ENCODE peak calls at places on chromosomes 6 and 20, in four cellular contexts. P, Q, D and B are unnamed samples. For H3F3A and H4K20me1, the result is how much of the 10 kb centered on the place peaks cover.

GRCh38 chr20:8150591-8150990 is 18.5 kb downstream of the PLCB1 start:
- DNase-seq in P (no peak), Q (no peak), D (peak), B (no peak)

GRCh38 chr6:164095056-164095455 is 680.5 kb downstream of the QKI start:
- DNase-seq in D (no peak), P (no peak), Q (no peak), B (no peak)

GRCh38 chr20:35251613-35251940 is 25.1 kb downstream of the MMP24 start:
- DNase-seq in P (no peak), D (no peak), Q (no peak), B (no peak)

GRCh38 chr6:439681-440167 is 48.2 kb downstream of the IRF4 start:
- DNase-seq in Q (no peak), P (no peak), D (peak), B (no peak)

GRCh38 chr20:6421321-6422030 is 298.6 kb upstream of the FERMT1 start:
- DNase-seq in D (no peak), Q (no peak), P (no peak), B (no peak)

GRCh38 chr6:17389274-17389847 is 4.0 kb upstream of the CAP2 start:
- DNase-seq in Q (no peak), P (peak), D (peak), B (no peak)

GRCh38 chr6:73803562-73804221 is 107.7 kb downstream of the CD109 start:
- DNase-seq in P (peak), D (peak), Q (peak), B (peak)

GRCh38 chr6:163753430-163753829 is 338.9 kb downstream of the QKI start:
- DNase-seq in Q (no peak), D (no peak), P (no peak), B (no peak)

GRCh38 chr6:3144571-3144970 is 12.8 kb downstream of the TUBB2A start:
- DNase-seq in D (no peak), Q (no peak), P (no peak), B (no peak)

GRCh38 chr20:46014517-46015396 is 6.0 kb downstream of the MMP9 start:
- DNase-seq in P (no peak), Q (no peak), D (no peak), B (no peak)

GRCh38 chr6:158818580-158819212 is 472 bp downstream of the EZR start:
- DNase-seq in Q (peak), D (peak), P (peak), B (peak)

GRCh38 chr6:12815089-12815488 is 98.5 kb downstream of the PHACTR1 start:
- DNase-seq in P (no peak), D (no peak), Q (no peak), B (no peak)

GRCh38 chr6:6623553-6623952 is 35.0 kb downstream of the LY86 start:
- DNase-seq in D (no peak), P (no peak), Q (no peak), B (no peak)

GRCh38 chr6:113122060-113122459 is 735.1 kb upstream of the MARCKS start:
- DNase-seq in Q (peak), D (peak), P (peak), B (peak)

GRCh38 chr20:45115386-45115774 is 406 bp upstream of the WFDC5 start:
- DNase-seq in P (no peak), D (no peak), Q (no peak), B (no peak)

GRCh38 chr6:12679291-12679690 is 37.3 kb upstream of the PHACTR1 start:
- DNase-seq in P (no peak), Q (no peak), D (no peak), B (no peak)

GRCh38 chr6:13272131-13273046 is 55.9 kb downstream of the TBC1D7 start:
- DNase-seq in D (no peak), P (no peak), Q (no peak), B (no peak)

GRCh38 chr6:1670711-1671462 is 61.2 kb downstream of the FOXC1 start:
- DNase-seq in D (no peak), Q (no peak), P (peak), B (peak)

GRCh38 chr6:161013697-161014096 is 22.1 kb downstream of the MAP3K4 start:
- DNase-seq in P (no peak), Q (peak), D (no peak), B (no peak)

GRCh38 chr20:39117486-39117885 is 155.3 kb downstream of the DHX35 start:
- DNase-seq in Q (no peak), P (no peak), D (peak), B (no peak)

GRCh38 chr6:81736428-81736827 is 16.1 kb downstream of the TENT5A start:
- DNase-seq in Q (no peak), D (no peak), P (no peak), B (no peak)

GRCh38 chr6:64224819-64225218 is 589.2 kb downstream of the PHF3 start:
- DNase-seq in P (no peak), Q (no peak), D (peak), B (no peak)

GRCh38 chr6:111564482-111564945 is 41.2 kb downstream of the TRAF3IP2 start:
- DNase-seq in Q (no peak), P (peak), D (peak), B (no peak)

GRCh38 chr20:57592263-57593092 is 27.7 kb downstream of the ZBP1 start:
- DNase-seq in D (no peak), Q (no peak), P (no peak), B (no peak)

GRCh38 chr20:39630215-39630614 is 668.1 kb downstream of the DHX35 start:
- DNase-seq in Q (no peak), D (no peak), P (no peak), B (no peak)

GRCh38 chr6:35294308-35294945 is 3.2 kb upstream of the DEF6 start:
- DNase-seq in Q (peak), P (peak), D (peak), B (peak)

GRCh38 chr20:15818651-15819071 is 754.6 kb downstream of the KIF16B start:
- DNase-seq in P (no peak), D (no peak), Q (no peak), B (peak)

GRCh38 chr6:167547751-167548150 is 222.9 kb downstream of the TTLL2 start:
- DNase-seq in P (no peak), D (no peak), Q (no peak), B (no peak)

GRCh38 chr6:111692327-111693164 is 86.9 kb upstream of the TRAF3IP2 start:
- DNase-seq in Q (no peak), D (no peak), P (no peak), B (no peak)

GRCh38 chr6:90103056-90103793 is 193.4 kb downstream of the BACH2 start:
- DNase-seq in Q (no peak), D (no peak), P (no peak), B (no peak)
- H3F3A ChIP-seq in Q (under half), D (under half), P (under half), B (under half)

GRCh38 chr6:15457903-15458530 is 204.8 kb downstream of the DTNBP1 start:
- DNase-seq in D (peak), P (no peak), Q (no peak), B (no peak)

GRCh38 chr6:15460110-15460727 is 202.6 kb downstream of the DTNBP1 start:
- DNase-seq in D (no peak), P (no peak), Q (no peak), B (no peak)

GRCh38 chr6:15453622-15454021 is 207.8 kb downstream of the JARID2 start:
- DNase-seq in D (no peak), P (no peak), Q (no peak), B (no peak)

GRCh38 chr6:15456422-15456821 is 206.4 kb downstream of the DTNBP1 start:
- DNase-seq in D (no peak), Q (no peak), P (no peak), B (no peak)

DNA sequence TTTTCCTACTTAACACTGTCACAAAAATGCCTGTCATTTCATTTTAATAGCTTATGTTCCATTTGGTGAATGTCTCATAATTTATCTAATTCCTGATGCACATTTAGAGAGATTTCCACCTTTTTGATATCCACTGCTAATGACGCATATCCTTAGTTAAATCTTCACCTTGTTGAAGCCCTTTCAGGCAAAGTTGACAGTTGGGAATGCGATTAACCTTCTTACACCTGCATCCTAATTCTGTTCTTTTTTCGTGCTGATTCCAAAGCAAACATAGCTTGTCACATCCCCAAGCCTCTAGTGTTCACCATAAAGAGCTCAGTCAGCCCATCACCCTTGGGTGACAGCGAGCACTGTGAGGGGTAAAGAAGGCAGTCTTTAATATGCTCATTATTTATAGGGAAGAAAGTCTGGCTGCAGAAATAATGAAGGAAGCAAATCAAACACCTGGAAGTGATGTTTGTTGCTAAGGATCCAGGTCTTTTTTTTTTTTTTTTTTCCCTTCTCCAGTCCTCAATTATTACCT is 205.6 kb downstream of the DTNBP1 start:
- DNase-seq in Q (no peak), D (no peak), P (no peak), B (no peak)
- H4K20me1 ChIP-seq in Q (half or more), D (under half), P (under half), B (half or more)

GRCh38 chr6:32943864-32944263 is 3.0 kb upstream of the HLA-DMB start:
- DNase-seq in D (no peak), Q (no peak), P (no peak), B (no peak)
- H3F3A ChIP-seq in D (under half), Q (under half), P (under half), B (under half)

DNA sequence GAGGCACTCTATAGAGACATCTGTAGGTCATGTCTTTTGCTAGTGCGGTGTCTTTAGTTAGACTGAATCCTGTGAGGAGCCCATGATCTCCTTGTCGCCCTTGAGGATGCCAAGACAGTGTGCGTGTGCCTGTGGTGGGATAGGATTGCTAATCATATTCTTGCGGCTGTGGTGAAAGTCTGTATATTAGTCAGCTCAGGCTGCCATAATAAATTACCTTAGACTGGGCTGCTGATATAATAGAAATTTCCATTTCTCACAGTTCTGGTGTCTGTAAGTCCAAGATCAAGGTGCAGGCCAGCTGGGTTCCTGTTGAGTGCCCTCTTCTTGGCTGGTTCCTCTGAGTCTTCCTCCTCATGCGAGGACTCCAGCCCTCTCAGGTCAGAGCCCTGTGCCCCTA is 141.2 kb downstream of the JARID2 start:
- DNase-seq in P (no peak), Q (no peak), D (peak), B (no peak)
- H4K20me1 ChIP-seq in P (under half), Q (half or more), D (under half), B (half or more)

GRCh38 chr6:34238507-34239239 is 2.0 kb downstream of the HMGA1 start:
- DNase-seq in D (peak), Q (no peak), P (no peak), B (peak)
- H3F3A ChIP-seq in D (under half), Q (half or more), P (half or more), B (half or more)

DNA sequence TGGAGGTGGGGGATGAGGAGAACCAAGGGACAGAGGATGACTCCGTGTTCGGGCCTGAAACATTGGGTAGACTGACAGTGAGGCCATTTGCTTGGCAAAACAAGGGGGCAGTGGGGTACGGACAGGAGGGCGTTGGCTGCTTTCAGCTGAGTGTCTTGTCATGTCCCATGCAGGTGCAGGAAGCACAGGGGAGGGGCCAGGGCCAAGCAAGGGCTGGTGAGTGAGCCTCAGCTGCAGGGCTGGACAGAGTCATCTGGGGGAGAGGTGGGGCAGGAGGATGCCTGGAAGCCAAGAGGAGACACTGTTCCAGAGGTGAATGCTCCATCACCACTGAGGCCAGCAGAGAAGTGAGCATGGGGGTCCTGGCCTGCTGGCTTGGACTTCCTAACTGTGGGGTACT is 78.4 kb downstream of the ERMARD start:
- DNase-seq in P (no peak), D (no peak), Q (no peak), B (no peak)
- H4K20me1 ChIP-seq in P (under half), D (under half), Q (under half), B (under half)

DNA sequence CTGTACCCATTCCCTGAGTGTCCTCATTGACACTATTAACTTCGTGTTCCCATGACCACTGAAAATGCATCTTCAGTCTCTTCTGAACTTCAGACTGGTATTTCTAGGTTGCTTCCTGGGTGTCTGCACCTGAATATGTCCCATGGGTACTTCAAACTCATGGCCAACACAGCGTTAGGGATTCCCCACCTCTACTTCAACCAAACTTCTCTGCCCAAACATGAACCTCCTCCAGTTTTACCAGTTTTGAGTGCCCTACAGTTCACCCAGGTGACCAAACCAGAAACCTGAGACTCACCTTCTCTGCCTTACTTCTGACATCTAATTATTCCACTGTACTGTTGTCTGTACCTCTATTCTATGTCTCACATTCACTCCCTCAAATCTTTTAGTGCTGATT is 99.5 kb upstream of the SUPT3H start:
- DNase-seq in P (peak), D (no peak), Q (no peak), B (no peak)
- H3F3A ChIP-seq in P (under half), D (under half), Q (under half), B (under half)

GRCh38 chr6:33779895-33780294 is 9.0 kb downstream of the LEMD2 start:
- DNase-seq in P (no peak), D (no peak), Q (no peak), B (no peak)

GRCh38 chr6:33784787-33785186 is 4.1 kb downstream of the LEMD2 start:
- DNase-seq in D (no peak), P (no peak), Q (no peak), B (no peak)

GRCh38 chr6:33781105-33781975 is 7.6 kb downstream of the LEMD2 start:
- DNase-seq in Q (peak), P (peak), D (peak), B (peak)

GRCh38 chr6:33783781-33784520 is 5.0 kb downstream of the LEMD2 start:
- DNase-seq in Q (no peak), D (peak), P (no peak), B (no peak)

GRCh38 chr6:33782561-33782960 is 6.4 kb downstream of the LEMD2 start:
- DNase-seq in Q (no peak), P (no peak), D (no peak), B (no peak)
- H4K20me1 ChIP-seq in Q (under half), P (under half), D (under half), B (half or more)

DNA sequence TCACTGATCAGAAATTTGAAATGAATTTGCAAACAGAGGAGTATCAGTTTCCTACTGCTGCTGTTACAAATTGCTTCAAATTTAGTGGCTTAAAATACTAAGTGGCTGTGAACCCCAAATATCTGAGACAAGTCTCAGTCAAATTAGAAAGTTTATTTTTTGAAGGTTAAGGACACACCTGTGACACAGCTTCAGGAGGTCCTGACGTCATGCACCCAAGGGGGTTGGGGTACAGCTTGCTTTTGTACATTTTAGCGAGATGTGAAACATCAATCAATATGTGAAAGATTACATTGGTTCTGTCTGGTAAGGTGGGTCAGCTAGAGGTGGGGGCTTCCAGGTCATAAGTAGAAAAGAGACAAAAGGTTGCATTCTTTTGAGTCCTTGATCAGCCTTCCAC is 21.4 kb upstream of the ZFP64 start:
- DNase-seq in Q (no peak), D (no peak), P (no peak), B (no peak)
- H3F3A ChIP-seq in Q (under half), D (under half), P (under half), B (under half)

DNA sequence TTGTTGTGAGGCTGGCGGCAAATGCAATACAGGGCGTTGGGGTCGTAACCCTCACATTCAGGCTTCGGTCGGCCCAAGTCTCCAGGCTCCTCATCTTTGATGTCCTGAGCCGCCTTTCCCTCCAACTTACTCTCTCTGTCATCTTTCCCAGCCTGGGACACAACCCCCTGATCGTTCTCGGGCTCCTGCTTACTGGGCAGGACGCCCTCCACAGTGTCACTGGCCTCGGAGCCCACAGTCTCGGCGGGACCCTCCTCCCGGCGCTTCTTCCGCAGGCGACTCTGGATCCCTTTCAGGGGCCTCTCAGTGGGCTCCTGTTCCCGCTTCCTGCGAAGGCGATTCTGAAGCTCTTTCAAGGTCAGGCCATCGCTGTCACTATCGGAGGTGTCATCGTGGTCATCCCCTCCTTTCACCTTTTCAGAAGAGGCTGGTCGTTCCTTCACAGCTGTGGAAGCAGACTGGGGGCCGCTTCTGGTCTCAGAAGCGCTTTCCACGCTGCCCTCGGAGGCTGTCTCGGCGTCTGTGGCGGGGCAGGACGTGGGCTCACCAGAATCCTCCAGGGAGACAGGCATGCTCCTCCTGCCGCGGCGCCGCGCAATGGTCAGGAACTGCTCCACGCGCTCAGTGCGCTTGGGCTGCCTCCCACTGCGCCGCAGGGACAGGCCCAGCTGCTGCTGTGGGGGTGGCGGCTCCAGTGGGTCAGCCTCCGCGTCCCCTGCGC is 15.4 kb downstream of the DIDO1 start:
- DNase-seq in D (no peak), P (no peak), Q (no peak), B (no peak)
- H4K20me1 ChIP-seq in D (under half), P (half or more), Q (half or more), B (half or more)